ENCODE peak calls at places on chromosomes 13 and 19, in nine cellular contexts. S is activated CD4-positive, alpha-beta memory T cell treated with anti-CD3 and anti-CD28 coated beads, Interleukin-2, amount 10 ng/mL, durations not matched to agents 7 days and 5 days; M is CD4-positive, alpha-beta T cell; C is EH; O is NCI-H226; P is activated CD4-positive, CD25-positive, alpha-beta regulatory T cell treated with anti-CD3 and anti-CD28 coated beads, Interleukin-2, amount 50 U/mL, for 16 hours; L is LoVo; Q is IMR-90; E is stimulated activated CD4-positive, alpha-beta T cell treated with anti-CD3 and anti-CD28 coated beads, Interleukin-12 subunit alpha, Interleukin-12 subunit beta, amount 100 ng/mL, for 24 hours. N is an unnamed sample.

GRCh38 chr19:14758816-14759215 is 19.5 kb downstream of the ADGRE2 start:
- DNase-seq in L (peak; percentile 60), O (no peak), M (no peak), P (no peak), C (no peak), S (no peak), E (no peak), Q (no peak), N (peak; percentile 32)

GRCh38 chr13:94537740-94538630 is 58.0 kb downstream of the TGDS start:
- DNase-seq in Q (no peak), M (no peak), O (no peak), C (no peak), P (no peak), E (no peak), S (no peak), L (no peak), N (peak; percentile 42)

GRCh38 chr13:99978781-99979452 is 2.7 kb upstream of the ZIC2 start:
- DNase-seq in M (no peak), P (no peak), Q (no peak), O (no peak), S (no peak), C (no peak), L (no peak), E (no peak), N (no peak)

GRCh38 chr13:98289339-98289935 is 112.4 kb upstream of the RNF113B start:
- DNase-seq in Q (no peak), P (no peak), C (no peak), S (no peak), M (no peak), L (no peak), O (no peak), E (no peak), N (no peak)

GRCh38 chr19:57815247-57816075 is 748 bp upstream of the ZNF552 start:
- DNase-seq in P (no peak), S (no peak), C (no peak), O (no peak), L (no peak), E (no peak), Q (no peak), M (no peak), N (no peak)

GRCh38 chr13:72726721-72727416 is 560 bp downstream of the MZT1 start:
- DNase-seq in P (peak; percentile 2), E (peak; percentile 34), L (peak; percentile 37), C (peak; percentile 11), O (no peak), S (peak; percentile 59), M (peak; percentile 25), Q (no peak), N (no peak)

GRCh38 chr13:87302034-87302433 is 369.1 kb upstream of the SLITRK5 start:
- DNase-seq in S (no peak), C (no peak), E (no peak), L (no peak), O (no peak), M (no peak), P (no peak), Q (no peak), N (no peak)

GRCh38 chr13:28357247-28357825 is 137.6 kb downstream of the FLT1 start:
- DNase-seq in O (no peak), S (no peak), P (no peak), M (no peak), L (no peak), E (no peak), Q (no peak), C (peak; percentile 55), N (no peak)

GRCh38 chr13:25816239-25816638 is 235.6 kb downstream of the SHISA2 start:
- DNase-seq in S (no peak), M (no peak), E (no peak), O (no peak), P (no peak), C (no peak), Q (no peak), L (no peak), N (no peak)

GRCh38 chr13:87855553-87855952 is 184.4 kb downstream of the SLITRK5 start:
- DNase-seq in E (no peak), L (no peak), C (no peak), O (no peak), P (no peak), S (no peak), Q (no peak), M (no peak), N (no peak)

GRCh38 chr13:111335263-111335662 is 14.8 kb downstream of the TEX29 start:
- DNase-seq in C (no peak), O (no peak), E (no peak), S (no peak), L (no peak), Q (no peak), M (no peak), P (no peak), N (no peak)

GRCh38 chr19:7311911-7312310 is 17.7 kb upstream of the INSR start:
- DNase-seq in C (no peak), O (no peak), E (no peak), S (no peak), P (no peak), M (no peak), L (no peak), Q (no peak), N (no peak)

GRCh38 chr13:60335531-60335930 is 61.5 kb upstream of the TDRD3 start:
- DNase-seq in P (no peak), Q (peak; percentile 22), S (no peak), E (no peak), M (no peak), L (peak; percentile 31), O (no peak), C (peak; percentile 28), N (no peak)

GRCh38 chr13:66265446-66265845 is 964.7 kb downstream of the PCDH9 start:
- DNase-seq in P (no peak), E (no peak), S (no peak), C (peak; percentile 16), Q (peak; percentile 10), M (no peak), L (no peak), O (no peak), N (no peak)

GRCh38 chr13:67095621-67096020 is 134.5 kb downstream of the PCDH9 start:
- DNase-seq in C (no peak), S (no peak), P (no peak), M (no peak), L (no peak), E (no peak), O (no peak), Q (no peak), N (no peak)

GRCh38 chr13:111383591-111384440 is 63.4 kb downstream of the TEX29 start:
- DNase-seq in O (no peak), Q (no peak), E (no peak), L (no peak), S (no peak), M (no peak), C (no peak), P (no peak), N (no peak)

GRCh38 chr19:54149021-54149812 is 10.3 kb downstream of the LENG1 start:
- DNase-seq in L (no peak), O (no peak), Q (no peak), M (no peak), P (no peak), S (no peak), C (no peak), E (no peak), N (no peak)

GRCh38 chr19:42075616-42076374 is at the start of gene ZNF574:
- DNase-seq in S (peak; percentile 98), M (peak; percentile 98), C (peak; percentile 100), O (peak; percentile 100), Q (peak; percentile 99), E (peak; percentile 97), L (peak; percentile 99), P (peak; percentile 94), N (peak; percentile 97)

GRCh38 chr13:79483302-79483701 is 2.3 kb downstream of the NDFIP2 start:
- DNase-seq in L (no peak), Q (peak; percentile 78), O (peak; percentile 56), P (no peak), C (peak; percentile 93), M (no peak), E (no peak), S (no peak), N (no peak)

N was measured in foreskin keratinocyte.